ENCODE peak calls at places on chromosomes 4 and X, in six cellular contexts. X, C, I, H, E and K are unnamed samples. For H3K27me3, the result is how much of the 10 kb centered on the place peaks cover.

GRCh38 chrX:136954930-136955329 is 74.4 kb upstream of the RBMX start:
- DNase-seq in X (no peak), C (no peak), I (peak), H (no peak), E (no peak), K (peak)

GRCh38 chr4:48710446-48711209 is 69.5 kb downstream of the FRYL start:
- DNase-seq in X (no peak), C (no peak), I (no peak), H (no peak), E (no peak), K (no peak)

GRCh38 chr4:101824500-101824899 is 34.0 kb downstream of the BANK1 start:
- DNase-seq in X (no peak), C (no peak), I (no peak), H (no peak), E (no peak), K (no peak)

GRCh38 chr4:113908829-113909228 is 70.6 kb downstream of the ARSJ start:
- DNase-seq in X (no peak), C (no peak), I (no peak), H (no peak), E (no peak), K (no peak)

GRCh38 chr4:16048639-16049448 is 35.0 kb downstream of the PROM1 start:
- DNase-seq in X (no peak), C (no peak), I (no peak), H (no peak), E (no peak), K (peak)

GRCh38 chr4:8118035-8118434 is 40.6 kb downstream of the ABLIM2 start:
- DNase-seq in X (no peak), C (no peak), I (no peak), H (no peak), E (no peak), K (no peak)

GRCh38 chr4:57158221-57158620 is 48.0 kb upstream of the IGFBP7 start:
- DNase-seq in X (no peak), C (no peak), I (no peak), H (no peak), E (no peak), K (no peak)

GRCh38 chr4:8079031-8079885 is 79.4 kb downstream of the ABLIM2 start:
- DNase-seq in X (no peak), C (no peak), I (peak), H (peak), E (peak), K (no peak)

DNA sequence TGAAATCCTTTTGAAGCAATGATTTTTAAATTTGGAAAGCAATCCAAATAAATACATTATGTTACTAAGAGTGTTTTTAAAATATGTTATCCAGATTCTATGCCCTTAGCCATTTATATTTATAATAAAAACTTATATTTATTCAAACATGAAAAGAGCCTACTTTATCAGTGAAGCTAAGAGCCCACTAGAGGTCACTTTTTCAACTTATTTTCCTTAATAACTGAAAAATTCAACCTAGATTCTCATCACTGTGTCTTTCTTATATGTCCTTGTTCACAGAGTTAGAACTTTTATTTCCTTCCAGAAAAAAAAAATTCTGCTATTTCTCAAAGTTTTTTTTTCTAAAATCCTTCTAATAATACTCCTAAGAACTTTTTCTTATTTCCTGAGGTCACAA is 23.9 kb downstream of the PRDM8 start:
- DNase-seq in X (no peak), C (no peak), I (no peak), H (no peak), E (no peak), K (no peak)
- H3K27me3 ChIP-seq in X (under half), C (under half), I (half or more), H (under half), E (under half), K (under half)

GRCh38 chrX:11266329-11266830 is 26.8 kb upstream of the AMELX start:
- DNase-seq in X (no peak), C (no peak), I (no peak), H (no peak), E (no peak), K (no peak)
- H3K4me3 ChIP-seq in X (no peak), C (no peak), I (no peak), H (no peak), E (no peak), K (no peak)

GRCh38 chrX:619812-620493 is 10.6 kb upstream of the SHOX start:
- DNase-seq in X (no peak), C (no peak), I (no peak), H (no peak), E (no peak), K (peak)
- H3K27me3 ChIP-seq in X (under half), C (under half), I (half or more), H (under half), E (half or more), K (half or more)

DNA sequence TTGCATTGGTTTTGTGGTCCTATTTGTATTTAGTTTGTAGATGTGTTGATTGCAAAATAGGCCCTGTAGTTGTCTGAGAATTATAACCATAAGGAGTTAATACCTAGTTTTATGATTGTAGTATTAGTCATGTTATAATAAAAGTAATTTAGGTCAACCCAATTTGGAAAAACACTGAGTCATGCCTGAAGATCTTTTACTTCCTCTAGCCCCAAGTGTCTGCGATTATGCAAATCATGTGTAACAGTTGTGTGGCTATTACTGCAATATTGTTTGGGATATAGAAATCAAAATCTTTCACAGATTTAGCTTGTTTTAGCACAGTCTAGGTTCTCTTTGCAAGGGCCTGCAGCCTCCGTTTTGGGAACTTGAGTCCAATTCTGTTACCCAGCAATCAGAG is 12.6 kb downstream of the SRD5A3 start:
- DNase-seq in X (no peak), C (no peak), I (no peak), H (no peak), E (no peak), K (no peak)
- H3K4me3 ChIP-seq in X (no peak), C (no peak), I (no peak), H (no peak), E (no peak), K (no peak)

GRCh38 chrX:1108451-1109445 is 103.7 kb downstream of the CRLF2 start:
- DNase-seq in X (no peak), C (no peak), I (peak), H (no peak), E (no peak), K (peak)

GRCh38 chrX:1105671-1106419 is 106.6 kb downstream of the CRLF2 start:
- DNase-seq in X (no peak), C (no peak), I (no peak), H (no peak), E (no peak), K (peak)

GRCh38 chrX:1103360-1103759 is 109.1 kb downstream of the CRLF2 start:
- DNase-seq in X (no peak), C (no peak), I (no peak), H (no peak), E (no peak), K (no peak)

GRCh38 chrX:1109580-1110119 is 102.8 kb downstream of the CRLF2 start:
- DNase-seq in X (no peak), C (no peak), I (no peak), H (no peak), E (no peak), K (no peak)

DNA sequence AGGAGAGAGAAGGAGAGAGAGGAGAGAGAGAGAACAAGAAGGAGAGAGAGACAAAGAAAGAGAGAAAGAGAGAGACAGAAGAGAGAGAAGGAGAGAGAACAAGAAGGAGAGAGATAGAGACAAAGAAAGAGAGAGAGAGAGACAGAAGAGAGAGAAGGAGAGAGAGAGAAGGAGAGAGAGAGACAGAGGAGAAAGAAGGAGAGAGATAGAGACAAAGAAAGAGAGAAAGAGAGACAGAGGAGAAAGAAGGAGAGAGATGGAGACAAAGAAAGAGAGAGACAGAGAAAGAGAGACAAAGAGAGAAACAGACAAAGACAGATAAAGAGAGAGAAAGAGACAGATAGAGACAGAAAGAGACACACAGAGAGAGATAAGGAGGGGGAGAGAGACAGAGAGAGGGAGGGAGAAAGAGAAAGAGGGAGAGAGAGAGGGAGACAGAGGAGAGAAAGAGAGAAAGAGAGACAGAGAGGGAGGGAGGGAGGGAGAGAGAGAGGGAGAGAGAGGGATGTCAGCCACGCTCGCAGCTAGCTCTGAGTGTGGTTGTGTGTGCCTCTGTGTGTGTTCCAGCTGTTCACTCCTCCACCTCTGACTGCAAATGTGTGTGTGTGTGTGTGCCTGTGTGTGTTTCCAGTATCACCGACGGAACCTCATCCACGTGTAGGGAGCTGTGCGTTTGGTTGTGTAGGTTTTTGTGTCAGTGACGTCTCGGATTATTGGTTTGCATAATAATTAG is 105.8 kb downstream of the CRLF2 start:
- DNase-seq in X (no peak), C (no peak), I (no peak), H (no peak), E (no peak), K (peak)
- H3K27me3 ChIP-seq in X (under half), C (under half), I (under half), H (under half), E (under half), K (under half)

GRCh38 chr4:98624642-98625041 is 33.8 kb downstream of the TSPAN5 start:
- DNase-seq in X (no peak), C (no peak), I (no peak), H (no peak), E (no peak), K (no peak)

GRCh38 chr4:98624144-98624543 is 34.3 kb downstream of the TSPAN5 start:
- DNase-seq in X (no peak), C (no peak), I (no peak), H (no peak), E (no peak), K (no peak)

GRCh38 chr4:98625920-98626319 is 32.5 kb downstream of the TSPAN5 start:
- DNase-seq in X (no peak), C (no peak), I (no peak), H (no peak), E (no peak), K (no peak)

GRCh38 chr4:98626350-98626749 is 32.1 kb downstream of the TSPAN5 start:
- DNase-seq in X (no peak), C (no peak), I (no peak), H (no peak), E (no peak), K (no peak)

GRCh38 chr4:98625399-98625798 is 33.0 kb downstream of the TSPAN5 start:
- DNase-seq in X (no peak), C (no peak), I (no peak), H (no peak), E (no peak), K (no peak)
- H3K4me3 ChIP-seq in X (no peak), C (no peak), I (no peak), H (no peak), E (no peak), K (no peak)

GRCh38 chr4:185469539-185470154 is 1.9 kb downstream of the CCDC110 start:
- DNase-seq in X (no peak), C (no peak), I (no peak), H (no peak), E (no peak), K (no peak)

GRCh38 chr4:185471235-185472062 is at the start of gene CCDC110:
- DNase-seq in X (peak), C (peak), I (peak), H (peak), E (peak), K (peak)

GRCh38 chr4:185470503-185471195 is 884 bp downstream of the CCDC110 start:
- DNase-seq in X (peak), C (peak), I (peak), H (peak), E (peak), K (peak)

GRCh38 chr4:185473247-185473646 is 1.7 kb upstream of the CCDC110 start:
- DNase-seq in X (no peak), C (no peak), I (no peak), H (no peak), E (no peak), K (no peak)

GRCh38 chr4:185472063-185472542 is 570 bp upstream of the CCDC110 start:
- DNase-seq in X (no peak), C (no peak), I (no peak), H (no peak), E (no peak), K (no peak)
- H3K27me3 ChIP-seq in X (under half), C (under half), I (under half), H (under half), E (under half), K (under half)